ENCODE peak calls at places on chromosomes 13 and 19, in eight cellular contexts. P is transverse colon, U is fibroblast of the aortic adventitia, R is cardiac muscle cell, E is endodermal cell, C is progenitor cell of endocrine pancreas, V is AG04450, W is tibial nerve. Q is an unnamed sample.
A peak's percentile ranks its signal among the peaks of the same experiment; 100 is the strongest.

GRCh38 chr13:36571444-36571843 is 102.4 kb upstream of the SERTM1 start:
- DNase-seq in P (no peak), U (peak; percentile 17), R (no peak), E (no peak), C (no peak), V (no peak), W (no peak), Q (no peak)

GRCh38 chr13:75637101-75637774 is 1.1 kb downstream of the LMO7 start:
- DNase-seq in P (no peak), U (no peak), R (peak; percentile 21), E (peak; percentile 70), C (no peak), V (no peak), W (no peak), Q (no peak)

GRCh38 chr13:103517066-103517767 is 451.0 kb upstream of the SLC10A2 start:
- DNase-seq in P (no peak), U (no peak), R (no peak), E (no peak), C (no peak), V (no peak), W (no peak), Q (no peak)

GRCh38 chr19:6224308-6224675 is 55.5 kb downstream of the MLLT1 start:
- DNase-seq in P (no peak), U (no peak), R (no peak), E (no peak), C (no peak), V (no peak), W (no peak), Q (no peak)

GRCh38 chr19:18399008-18399407 is 1.6 kb upstream of the LRRC25 start:
- DNase-seq in P (peak; percentile 60), U (peak; percentile 49), R (no peak), E (no peak), C (no peak), V (no peak), W (no peak), Q (no peak)

GRCh38 chr13:80599765-80600164 is 258.8 kb upstream of the SPRY2 start:
- DNase-seq in P (no peak), U (no peak), R (no peak), E (no peak), C (no peak), V (no peak), W (no peak), Q (no peak)

GRCh38 chr19:49409441-49410029 is 13.7 kb downstream of the PTH2 start:
- DNase-seq in P (no peak), U (no peak), R (no peak), E (no peak), C (no peak), V (no peak), W (no peak), Q (no peak)

GRCh38 chr13:106418556-106418955 is 116.9 kb downstream of the EFNB2 start:
- DNase-seq in P (no peak), U (peak; percentile 68), R (no peak), E (no peak), C (no peak), V (peak; percentile 46), W (no peak), Q (no peak)

GRCh38 chr13:64912141-64912540 is 2318.0 kb downstream of the PCDH9 start:
- DNase-seq in P (no peak), U (peak; percentile 74), R (peak; percentile 72), E (no peak), C (no peak), V (peak; percentile 23), W (no peak), Q (no peak)

GRCh38 chr19:17488593-17489391 is 18.5 kb downstream of the SLC27A1 start:
- DNase-seq in P (peak; percentile 93), U (no peak), R (peak; percentile 38), E (peak; percentile 99), C (peak; percentile 83), V (no peak), W (no peak), Q (no peak)

GRCh38 chr13:46961719-46962118 is 64.9 kb upstream of the HTR2A start:
- DNase-seq in P (no peak), U (peak; percentile 84), R (peak; percentile 75), E (no peak), C (no peak), V (no peak), W (no peak), Q (no peak)

GRCh38 chr13:46963874-46964273 is 67.0 kb upstream of the HTR2A start:
- DNase-seq in P (no peak), U (no peak), R (no peak), E (no peak), C (no peak), V (no peak), W (no peak), Q (no peak)

GRCh38 chr13:46964789-46965527 is 68.1 kb upstream of the HTR2A start:
- DNase-seq in P (no peak), U (peak; percentile 66), R (peak; percentile 32), E (no peak), C (no peak), V (no peak), W (no peak), Q (no peak)

GRCh38 chr13:46962286-46962941 is 65.6 kb upstream of the HTR2A start:
- DNase-seq in P (no peak), U (peak; percentile 35), R (peak; percentile 6), E (no peak), C (no peak), V (no peak), W (no peak), Q (no peak)
- TF ChIP-seq CTCF in P (no peak), U (peak; percentile 36), R (peak; percentile 36), E (peak; percentile 77), C (peak; percentile 54), V (peak; percentile 51), W (peak; percentile 20), Q (peak; percentile 31)

GRCh38 chr19:1400281-1401137 is 833 bp downstream of the GAMT start:
- DNase-seq in P (no peak), U (no peak), R (peak; percentile 22), E (no peak), C (no peak), V (no peak), W (no peak), Q (no peak)

GRCh38 chr19:1401889-1402217 is 511 bp upstream of the GAMT start:
- DNase-seq in P (no peak), U (no peak), R (no peak), E (no peak), C (no peak), V (no peak), W (no peak), Q (no peak)

GRCh38 chr19:1399745-1400144 is 1.6 kb downstream of the GAMT start:
- DNase-seq in P (no peak), U (no peak), R (no peak), E (no peak), C (no peak), V (no peak), W (no peak), Q (no peak)

GRCh38 chr19:1402411-1403070 is 1.2 kb upstream of the GAMT start:
- DNase-seq in P (no peak), U (no peak), R (no peak), E (no peak), C (no peak), V (no peak), W (no peak), Q (no peak)

DNA sequence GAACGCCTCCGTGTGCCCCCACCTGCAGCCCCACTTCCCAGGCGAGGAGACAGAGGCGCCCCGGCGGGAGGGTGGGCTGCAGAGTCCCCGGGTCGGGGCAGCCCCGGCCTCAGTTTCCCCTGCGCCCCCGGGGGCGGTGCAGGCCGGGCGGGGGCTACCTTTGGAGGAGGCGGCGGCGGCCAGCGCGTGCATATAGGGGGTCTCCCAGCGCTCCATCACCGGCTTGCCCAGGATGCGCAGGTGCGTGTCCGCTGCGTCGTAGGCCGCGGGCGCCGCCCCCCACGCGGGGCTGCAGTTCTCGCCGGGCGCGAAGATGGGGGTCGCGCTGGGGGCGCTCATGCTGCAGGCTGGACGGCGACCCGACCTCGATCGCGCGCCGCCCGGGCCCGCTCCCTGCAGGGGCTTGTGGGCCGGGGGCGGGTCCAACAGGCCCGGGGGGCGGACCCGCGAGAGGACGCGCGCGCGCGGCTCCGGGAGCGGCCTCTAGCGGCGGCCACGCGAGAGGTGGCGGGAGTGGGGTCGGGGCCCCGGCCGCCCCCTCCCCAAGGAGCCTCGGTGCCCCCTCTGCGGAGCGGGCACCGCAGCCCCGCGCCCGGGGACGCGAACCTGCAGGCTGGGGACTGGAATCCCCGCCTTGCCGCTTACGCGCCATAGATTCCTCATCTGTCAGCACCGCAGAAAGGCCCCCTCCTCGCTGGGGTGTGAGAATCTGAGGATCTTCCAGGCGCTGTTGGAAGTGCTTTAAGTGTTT is at the start of gene GAMT:
- DNase-seq in P (peak; percentile 52), U (no peak), R (peak; percentile 42), E (peak; percentile 77), C (peak; percentile 44), V (no peak), W (no peak), Q (peak; percentile 90)
- TF ChIP-seq CTCF in P (peak; percentile 22), U (peak; percentile 21), R (peak; percentile 23), E (peak; percentile 62), C (peak; percentile 53), V (peak; percentile 28), W (peak; percentile 55), Q (peak; percentile 40)

DNA sequence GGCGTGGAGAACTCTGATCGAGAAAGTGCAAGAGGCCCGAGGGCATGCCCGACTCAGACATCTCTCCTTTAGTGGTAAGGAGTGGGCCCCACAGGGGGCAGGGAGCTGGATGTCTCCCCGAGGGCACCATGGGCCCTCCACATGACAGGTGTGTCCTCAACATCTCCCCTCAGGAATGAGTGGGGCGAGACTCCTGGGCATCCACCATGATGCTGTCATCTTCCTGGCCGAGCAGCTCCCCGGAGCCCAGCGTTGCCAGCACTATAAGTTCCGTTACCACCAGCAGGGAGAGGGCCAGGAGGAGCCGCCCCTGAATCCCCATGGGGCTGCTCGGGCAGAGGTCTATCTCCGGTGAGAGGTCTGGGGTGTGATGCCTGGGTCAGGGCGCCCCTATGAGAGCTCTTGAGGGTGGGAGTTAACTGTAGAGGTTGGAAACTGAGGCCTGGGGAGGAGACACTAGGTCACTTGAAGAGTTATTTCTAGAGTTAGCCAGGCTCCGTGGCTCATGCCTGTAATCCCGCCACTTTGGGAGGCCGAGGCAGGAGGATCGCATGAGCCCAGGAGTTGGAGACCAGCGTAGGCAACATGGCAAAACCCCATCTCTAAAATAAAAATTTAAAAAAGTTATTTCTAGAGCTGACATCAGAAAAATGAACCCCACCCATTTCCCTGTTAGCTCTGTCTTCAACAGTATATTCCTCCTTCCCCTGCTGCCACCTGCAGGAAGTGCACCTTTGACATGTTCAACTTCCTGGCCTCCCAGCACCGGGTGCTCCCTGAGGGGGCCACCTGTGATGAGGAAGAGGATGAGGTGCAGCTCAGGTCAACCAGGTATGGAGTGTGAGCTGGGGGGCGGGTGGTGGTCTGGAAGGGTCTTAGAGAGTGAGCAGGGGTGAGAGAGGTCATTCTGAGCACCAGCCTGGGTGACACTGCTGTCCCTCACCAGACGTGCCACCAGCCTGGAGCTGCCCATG is 5.1 kb downstream of the IGFLR1 start:
- DNase-seq in P (no peak), U (no peak), R (no peak), E (no peak), C (no peak), V (no peak), W (no peak), Q (peak; percentile 28)
- TF ChIP-seq CTCF in P (no peak), U (peak; percentile 22), R (peak; percentile 2), E (peak; percentile 52), C (peak; percentile 21), V (peak; percentile 9), W (no peak), Q (no peak)

GRCh38 chr13:54445865-54446264 is 1417.3 kb downstream of the OLFM4 start:
- DNase-seq in P (no peak), U (no peak), R (no peak), E (no peak), C (no peak), V (no peak), W (no peak), Q (no peak)

GRCh38 chr13:54445453-54445852 is 1416.8 kb downstream of the OLFM4 start:
- DNase-seq in P (no peak), U (no peak), R (no peak), E (no peak), C (no peak), V (no peak), W (no peak), Q (no peak)

GRCh38 chr13:54449922-54450321 is 1421.3 kb downstream of the OLFM4 start:
- DNase-seq in P (no peak), U (no peak), R (no peak), E (no peak), C (no peak), V (no peak), W (no peak), Q (no peak)
- TF ChIP-seq CTCF in P (no peak), U (no peak), R (no peak), E (peak; percentile 80), C (peak; percentile 51), V (no peak), W (no peak), Q (peak; percentile 48)

Q was measured in D721Med.